ENCODE peak calls at places on chromosome 22, in four cellular contexts. One of them, this sample, is unnamed.

GRCh38 chr22:26685601-26686000 is 28.2 kb downstream of the MIAT start:
- DNase-seq in progenitor cell of endocrine pancreas: no peak
- DNase-seq in spleen: no peak
- DNase-seq in fibroblast of the aortic adventitia: no peak
- DNase-seq in this sample: no peak

GRCh38 chr22:35406443-35406842 is 6.5 kb downstream of the MCM5 start:
- DNase-seq in progenitor cell of endocrine pancreas: no peak
- DNase-seq in spleen: no peak
- DNase-seq in fibroblast of the aortic adventitia: no peak
- DNase-seq in this sample: no peak

GRCh38 chr22:26550498-26551033 is 38.3 kb upstream of the TFIP11 start:
- DNase-seq in progenitor cell of endocrine pancreas: no peak
- DNase-seq in spleen: no peak
- DNase-seq in fibroblast of the aortic adventitia: peak
- DNase-seq in this sample: no peak

GRCh38 chr22:26471522-26471921 is 12.1 kb downstream of the HPS4 start:
- DNase-seq in progenitor cell of endocrine pancreas: no peak
- DNase-seq in spleen: no peak
- DNase-seq in fibroblast of the aortic adventitia: peak
- DNase-seq in this sample: no peak

GRCh38 chr22:40954095-40954494 is 2.9 kb downstream of the RBX1 start:
- DNase-seq in progenitor cell of endocrine pancreas: no peak
- DNase-seq in spleen: no peak
- DNase-seq in fibroblast of the aortic adventitia: no peak
- DNase-seq in this sample: no peak

GRCh38 chr22:24230911-24231656 is 13.8 kb downstream of the GGT5 start:
- DNase-seq in progenitor cell of endocrine pancreas: peak
- DNase-seq in spleen: peak
- DNase-seq in fibroblast of the aortic adventitia: no peak
- DNase-seq in this sample: peak

GRCh38 chr22:39728236-39728860 is 157.8 kb downstream of the CACNA1I start:
- DNase-seq in progenitor cell of endocrine pancreas: no peak
- DNase-seq in spleen: no peak
- DNase-seq in fibroblast of the aortic adventitia: no peak
- DNase-seq in this sample: no peak

GRCh38 chr22:20211997-20212753 is 55.9 kb downstream of the RTN4R start:
- DNase-seq in progenitor cell of endocrine pancreas: no peak
- DNase-seq in spleen: no peak
- DNase-seq in fibroblast of the aortic adventitia: no peak
- DNase-seq in this sample: no peak

GRCh38 chr22:35553341-35553740 is 12.7 kb downstream of the RASD2 start:
- DNase-seq in progenitor cell of endocrine pancreas: no peak
- DNase-seq in spleen: no peak
- DNase-seq in fibroblast of the aortic adventitia: no peak
- DNase-seq in this sample: no peak

GRCh38 chr22:20395897-20396287 is 1.9 kb downstream of the ZNF74 start:
- DNase-seq in progenitor cell of endocrine pancreas: no peak
- DNase-seq in spleen: no peak
- DNase-seq in fibroblast of the aortic adventitia: no peak
- DNase-seq in this sample: no peak

GRCh38 chr22:35705141-35705540 is 12.5 kb upstream of the APOL5 start:
- DNase-seq in progenitor cell of endocrine pancreas: no peak
- DNase-seq in spleen: no peak
- DNase-seq in fibroblast of the aortic adventitia: peak
- DNase-seq in this sample: no peak

GRCh38 chr22:45551310-45552016 is 48.8 kb downstream of the FBLN1 start:
- DNase-seq in progenitor cell of endocrine pancreas: no peak
- DNase-seq in spleen: no peak
- DNase-seq in fibroblast of the aortic adventitia: no peak
- DNase-seq in this sample: no peak

GRCh38 chr22:45612451-45612901 is 59.2 kb upstream of the ATXN10 start:
- DNase-seq in progenitor cell of endocrine pancreas: no peak
- DNase-seq in spleen: no peak
- DNase-seq in fibroblast of the aortic adventitia: peak
- DNase-seq in this sample: no peak

GRCh38 chr22:29028468-29028867 is 33.2 kb downstream of the C22orf31 start:
- DNase-seq in progenitor cell of endocrine pancreas: no peak
- DNase-seq in spleen: no peak
- DNase-seq in fibroblast of the aortic adventitia: no peak
- DNase-seq in this sample: no peak

GRCh38 chr22:29000641-29001040 is 61.0 kb downstream of the C22orf31 start:
- DNase-seq in progenitor cell of endocrine pancreas: no peak
- DNase-seq in spleen: no peak
- DNase-seq in fibroblast of the aortic adventitia: no peak
- DNase-seq in this sample: no peak

GRCh38 chr22:49943405-49943765 is 17.2 kb upstream of the PIM3 start:
- DNase-seq in progenitor cell of endocrine pancreas: no peak
- DNase-seq in spleen: no peak
- DNase-seq in fibroblast of the aortic adventitia: no peak
- DNase-seq in this sample: no peak

GRCh38 chr22:44461083-44461375 is 37.0 kb downstream of the RTL6 start:
- DNase-seq in progenitor cell of endocrine pancreas: no peak
- DNase-seq in spleen: peak
- DNase-seq in fibroblast of the aortic adventitia: no peak
- DNase-seq in this sample: no peak

GRCh38 chr22:20531404-20532181 is 24.2 kb downstream of the MED15 start:
- DNase-seq in progenitor cell of endocrine pancreas: no peak
- DNase-seq in spleen: no peak
- DNase-seq in fibroblast of the aortic adventitia: peak
- DNase-seq in this sample: no peak

GRCh38 chr22:24099661-24100060 is 81.6 kb upstream of the SUSD2 start:
- DNase-seq in progenitor cell of endocrine pancreas: no peak
- DNase-seq in spleen: peak
- DNase-seq in fibroblast of the aortic adventitia: no peak
- DNase-seq in this sample: no peak

GRCh38 chr22:38413085-38414008 is 41.7 kb downstream of the KCNJ4 start:
- DNase-seq in progenitor cell of endocrine pancreas: no peak
- DNase-seq in spleen: peak
- DNase-seq in fibroblast of the aortic adventitia: no peak
- DNase-seq in this sample: peak

GRCh38 chr22:45672564-45673481 is 1.2 kb downstream of the ATXN10 start:
- DNase-seq in progenitor cell of endocrine pancreas: no peak
- DNase-seq in spleen: no peak
- DNase-seq in fibroblast of the aortic adventitia: peak
- DNase-seq in this sample: no peak

GRCh38 chr22:35452810-35453743 is 53.1 kb downstream of the MCM5 start:
- DNase-seq in progenitor cell of endocrine pancreas: no peak
- DNase-seq in spleen: no peak
- DNase-seq in fibroblast of the aortic adventitia: no peak
- DNase-seq in this sample: no peak

GRCh38 chr22:33524511-33525270 is 395.6 kb downstream of the LARGE1 start:
- DNase-seq in progenitor cell of endocrine pancreas: no peak
- DNase-seq in spleen: no peak
- DNase-seq in fibroblast of the aortic adventitia: no peak
- DNase-seq in this sample: no peak

GRCh38 chr22:21000987-21001600 is 824 bp downstream of the THAP7 start:
- DNase-seq in progenitor cell of endocrine pancreas: no peak
- DNase-seq in spleen: no peak
- DNase-seq in fibroblast of the aortic adventitia: peak
- DNase-seq in this sample: no peak

GRCh38 chr22:23692598-23693291 is 1.9 kb downstream of the RGL4 start:
- DNase-seq in progenitor cell of endocrine pancreas: no peak
- DNase-seq in spleen: no peak
- DNase-seq in fibroblast of the aortic adventitia: no peak
- DNase-seq in this sample: no peak

GRCh38 chr22:23364389-23364788 is 184.1 kb downstream of the BCR start:
- DNase-seq in progenitor cell of endocrine pancreas: no peak
- DNase-seq in spleen: no peak
- DNase-seq in fibroblast of the aortic adventitia: no peak
- DNase-seq in this sample: no peak

GRCh38 chr22:38452373-38453064 is 2.5 kb downstream of the KCNJ4 start:
- DNase-seq in progenitor cell of endocrine pancreas: no peak
- DNase-seq in spleen: no peak
- DNase-seq in fibroblast of the aortic adventitia: peak
- DNase-seq in this sample: no peak

GRCh38 chr22:45336971-45337431 is 27.3 kb downstream of the FAM118A start:
- DNase-seq in progenitor cell of endocrine pancreas: no peak
- DNase-seq in spleen: peak
- DNase-seq in fibroblast of the aortic adventitia: peak
- DNase-seq in this sample: no peak

GRCh38 chr22:44398791-44399190 is 86.0 kb upstream of the SHISAL1 start:
- DNase-seq in progenitor cell of endocrine pancreas: peak
- DNase-seq in spleen: peak
- DNase-seq in fibroblast of the aortic adventitia: no peak
- DNase-seq in this sample: no peak

GRCh38 chr22:22843848-22844247 is 43.8 kb upstream of the IGLL5 start:
- DNase-seq in progenitor cell of endocrine pancreas: no peak
- DNase-seq in spleen: no peak
- DNase-seq in fibroblast of the aortic adventitia: no peak
- DNase-seq in this sample: no peak

DNA sequence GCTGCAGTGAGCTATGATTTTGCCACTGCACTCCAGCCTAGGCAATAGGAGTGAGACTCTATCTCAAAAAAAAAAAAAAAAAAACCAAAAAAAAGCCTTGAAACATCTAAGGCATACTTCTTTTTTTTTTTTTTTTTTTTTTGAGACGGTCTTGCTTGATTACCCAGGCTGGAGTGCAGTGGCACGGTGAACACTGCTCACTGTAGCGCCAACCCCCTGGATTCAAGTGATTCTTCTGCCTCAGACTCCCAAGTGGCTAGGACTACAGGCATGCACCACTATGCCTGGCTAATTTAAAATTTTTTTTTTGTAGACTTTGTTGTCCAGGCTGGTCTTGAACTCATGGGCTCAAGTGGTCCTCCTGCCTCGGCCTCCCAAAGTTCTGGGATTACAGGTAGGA is 19.5 kb downstream of the ARFGAP3 start:
- DNase-seq in progenitor cell of endocrine pancreas: no peak
- DNase-seq in spleen: no peak
- DNase-seq in fibroblast of the aortic adventitia: no peak
- DNase-seq in this sample: no peak
- TF ChIP-seq CTCF in progenitor cell of endocrine pancreas: no peak
- TF ChIP-seq CTCF in spleen: no peak
- TF ChIP-seq CTCF in fibroblast of the aortic adventitia: no peak
- TF ChIP-seq CTCF in this sample: no peak

GRCh38 chr22:48804811-48805301 is 1022.8 kb downstream of the BRD1 start:
- DNase-seq in progenitor cell of endocrine pancreas: no peak
- DNase-seq in spleen: peak
- DNase-seq in fibroblast of the aortic adventitia: no peak
- DNase-seq in this sample: no peak

GRCh38 chr22:48803171-48803992 is 1024.3 kb downstream of the BRD1 start:
- DNase-seq in progenitor cell of endocrine pancreas: no peak
- DNase-seq in spleen: peak
- DNase-seq in fibroblast of the aortic adventitia: no peak
- DNase-seq in this sample: no peak

GRCh38 chr22:48802576-48802975 is 1025.1 kb downstream of the BRD1 start:
- DNase-seq in progenitor cell of endocrine pancreas: no peak
- DNase-seq in spleen: peak
- DNase-seq in fibroblast of the aortic adventitia: no peak
- DNase-seq in this sample: no peak

GRCh38 chr22:48805516-48805915 is 1022.2 kb downstream of the BRD1 start:
- DNase-seq in progenitor cell of endocrine pancreas: no peak
- DNase-seq in spleen: peak
- DNase-seq in fibroblast of the aortic adventitia: no peak
- DNase-seq in this sample: no peak

DNA sequence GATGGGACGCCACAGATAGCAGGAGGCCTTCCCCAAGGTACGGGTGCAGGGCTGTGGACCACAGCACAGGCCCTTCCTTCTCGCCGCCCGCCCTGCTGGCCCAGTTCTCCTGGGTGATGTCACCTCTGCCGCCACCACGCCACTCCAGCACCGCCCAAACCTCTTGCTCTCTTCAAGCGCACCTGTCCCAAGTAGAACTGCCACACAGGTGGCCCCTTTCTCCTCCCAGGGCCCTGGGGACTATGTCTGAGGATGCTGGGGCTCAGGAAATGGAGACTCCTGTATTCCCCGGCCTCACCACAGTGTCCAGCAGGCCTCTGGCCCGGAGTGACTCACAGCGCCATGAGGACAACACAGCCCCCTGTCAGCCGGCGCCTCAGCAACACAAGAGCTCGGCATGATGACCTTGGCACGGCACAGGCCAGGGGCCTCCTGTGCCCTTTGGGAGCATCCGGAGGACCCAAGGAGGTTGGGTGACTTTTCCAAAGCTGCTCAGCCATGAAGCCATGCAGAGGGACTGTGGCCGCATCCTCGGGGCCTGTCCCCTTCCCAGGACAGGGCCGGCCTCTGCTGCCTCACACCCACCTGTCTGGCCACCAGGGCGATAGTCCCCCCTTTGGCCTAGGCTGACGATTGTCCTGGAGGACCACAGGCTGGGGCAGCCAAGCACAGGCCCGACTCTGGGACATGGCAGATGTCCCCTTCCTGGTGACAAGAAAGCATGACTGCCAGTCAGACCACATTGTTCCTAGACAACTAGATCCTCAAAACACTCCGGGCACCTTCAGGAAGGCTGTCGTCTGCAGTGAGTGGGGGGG is 1023.5 kb downstream of the BRD1 start:
- DNase-seq in progenitor cell of endocrine pancreas: no peak
- DNase-seq in spleen: peak
- DNase-seq in fibroblast of the aortic adventitia: no peak
- DNase-seq in this sample: no peak
- TF ChIP-seq CTCF in progenitor cell of endocrine pancreas: peak
- TF ChIP-seq CTCF in spleen: no peak
- TF ChIP-seq CTCF in fibroblast of the aortic adventitia: no peak
- TF ChIP-seq CTCF in this sample: no peak

DNA sequence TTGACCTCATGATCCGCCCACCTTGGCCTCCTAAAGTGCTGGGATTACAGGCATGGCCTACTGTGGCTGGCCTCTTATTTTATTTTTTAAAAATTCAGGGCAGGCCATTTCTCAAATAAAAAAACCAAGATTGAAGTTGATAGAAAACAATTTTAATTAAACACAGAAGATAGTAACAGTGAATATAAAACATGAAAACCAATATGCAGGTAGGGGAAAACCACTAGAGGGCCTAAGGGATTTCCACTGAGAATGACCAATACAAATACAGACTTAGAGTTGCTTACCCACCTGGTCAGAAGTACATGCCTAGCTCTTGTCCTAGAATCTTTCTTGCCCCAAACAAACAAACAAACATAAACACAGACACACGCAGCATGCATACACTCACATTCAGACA is 1.7 kb upstream of the RTCB start:
- DNase-seq in progenitor cell of endocrine pancreas: no peak
- DNase-seq in spleen: no peak
- DNase-seq in fibroblast of the aortic adventitia: peak
- DNase-seq in this sample: no peak
- TF ChIP-seq CTCF in progenitor cell of endocrine pancreas: peak
- TF ChIP-seq CTCF in spleen: no peak
- TF ChIP-seq CTCF in fibroblast of the aortic adventitia: peak
- TF ChIP-seq CTCF in this sample: no peak

GRCh38 chr22:46828323-46829139 is 66.1 kb downstream of the TBC1D22A start:
- DNase-seq in progenitor cell of endocrine pancreas: no peak
- DNase-seq in spleen: no peak
- DNase-seq in fibroblast of the aortic adventitia: no peak
- DNase-seq in this sample: no peak

GRCh38 chr22:46825145-46825544 is 62.7 kb downstream of the TBC1D22A start:
- DNase-seq in progenitor cell of endocrine pancreas: no peak
- DNase-seq in spleen: no peak
- DNase-seq in fibroblast of the aortic adventitia: peak
- DNase-seq in this sample: no peak

GRCh38 chr22:46827781-46828180 is 65.3 kb downstream of the TBC1D22A start:
- DNase-seq in progenitor cell of endocrine pancreas: no peak
- DNase-seq in spleen: no peak
- DNase-seq in fibroblast of the aortic adventitia: no peak
- DNase-seq in this sample: no peak

GRCh38 chr22:46826438-46826837 is 64.0 kb downstream of the TBC1D22A start:
- DNase-seq in progenitor cell of endocrine pancreas: no peak
- DNase-seq in spleen: no peak
- DNase-seq in fibroblast of the aortic adventitia: no peak
- DNase-seq in this sample: no peak

GRCh38 chr22:46827072-46827780 is 64.8 kb downstream of the TBC1D22A start:
- DNase-seq in progenitor cell of endocrine pancreas: no peak
- DNase-seq in spleen: no peak
- DNase-seq in fibroblast of the aortic adventitia: no peak
- DNase-seq in this sample: no peak
- TF ChIP-seq CTCF in progenitor cell of endocrine pancreas: peak
- TF ChIP-seq CTCF in spleen: no peak
- TF ChIP-seq CTCF in fibroblast of the aortic adventitia: no peak
- TF ChIP-seq CTCF in this sample: no peak

This sample was measured in activated B cell treated with CpG ODN at 0.5 μM for 24 hours.